ENCODE peak calls at places on chromosome 12, in six cellular contexts. One of them, this sample, is unnamed.

GRCh38 chr12:47808574-47809380 is 10.9 kb downstream of the HDAC7 start:
- DNase-seq in progenitor cell of endocrine pancreas: no peak
- DNase-seq in heart left ventricle: no peak
- DNase-seq in endothelial cell: no peak
- DNase-seq in PC-9: no peak
- DNase-seq in tibial artery: no peak
- DNase-seq in this sample: peak; percentile 38

GRCh38 chr12:810635-811415 is 58.4 kb downstream of the WNK1 start:
- DNase-seq in tibial artery: no peak
- DNase-seq in progenitor cell of endocrine pancreas: no peak
- DNase-seq in PC-9: no peak
- DNase-seq in heart left ventricle: no peak
- DNase-seq in endothelial cell: no peak
- DNase-seq in this sample: no peak

GRCh38 chr12:75981773-75982564 is 49.6 kb downstream of the PHLDA1 start:
- DNase-seq in tibial artery: no peak
- DNase-seq in heart left ventricle: peak; percentile 60
- DNase-seq in endothelial cell: no peak
- DNase-seq in progenitor cell of endocrine pancreas: no peak
- DNase-seq in PC-9: no peak
- DNase-seq in this sample: no peak

GRCh38 chr12:94701711-94702110 is 51.4 kb upstream of the TMCC3 start:
- DNase-seq in progenitor cell of endocrine pancreas: no peak
- DNase-seq in heart left ventricle: no peak
- DNase-seq in tibial artery: no peak
- DNase-seq in PC-9: no peak
- DNase-seq in endothelial cell: no peak
- DNase-seq in this sample: no peak

GRCh38 chr12:48815281-48816110 is 2.8 kb upstream of the CACNB3 start:
- DNase-seq in tibial artery: peak; percentile 91
- DNase-seq in progenitor cell of endocrine pancreas: peak; percentile 45
- DNase-seq in heart left ventricle: peak; percentile 79
- DNase-seq in PC-9: peak; percentile 77
- DNase-seq in endothelial cell: peak; percentile 62
- DNase-seq in this sample: peak; percentile 87

GRCh38 chr12:1104088-1104800 is 113.2 kb downstream of the ERC1 start:
- DNase-seq in tibial artery: no peak
- DNase-seq in progenitor cell of endocrine pancreas: no peak
- DNase-seq in PC-9: no peak
- DNase-seq in endothelial cell: no peak
- DNase-seq in heart left ventricle: no peak
- DNase-seq in this sample: no peak

GRCh38 chr12:10027311-10028099 is 3.0 kb upstream of the CLEC9A start:
- DNase-seq in progenitor cell of endocrine pancreas: no peak
- DNase-seq in heart left ventricle: no peak
- DNase-seq in PC-9: no peak
- DNase-seq in endothelial cell: no peak
- DNase-seq in tibial artery: no peak
- DNase-seq in this sample: no peak

GRCh38 chr12:24561411-24561871 is 387.5 kb downstream of the BCAT1 start:
- DNase-seq in heart left ventricle: no peak
- DNase-seq in PC-9: no peak
- DNase-seq in tibial artery: no peak
- DNase-seq in endothelial cell: no peak
- DNase-seq in progenitor cell of endocrine pancreas: no peak
- DNase-seq in this sample: peak; percentile 10

GRCh38 chr12:64744422-64745258 is 14.6 kb downstream of the GNS start:
- DNase-seq in PC-9: no peak
- DNase-seq in progenitor cell of endocrine pancreas: no peak
- DNase-seq in heart left ventricle: no peak
- DNase-seq in endothelial cell: no peak
- DNase-seq in tibial artery: no peak
- DNase-seq in this sample: no peak

GRCh38 chr12:90124289-90124688 is 415.7 kb upstream of the ATP2B1 start:
- DNase-seq in PC-9: no peak
- DNase-seq in heart left ventricle: no peak
- DNase-seq in tibial artery: no peak
- DNase-seq in endothelial cell: no peak
- DNase-seq in progenitor cell of endocrine pancreas: no peak
- DNase-seq in this sample: no peak

GRCh38 chr12:14845350-14845750 is 2.0 kb upstream of the ART4 start:
- DNase-seq in PC-9: peak; percentile 52
- DNase-seq in endothelial cell: peak; percentile 43
- DNase-seq in progenitor cell of endocrine pancreas: peak; percentile 44
- DNase-seq in heart left ventricle: peak; percentile 49
- DNase-seq in tibial artery: peak; percentile 65
- DNase-seq in this sample: peak; percentile 49

GRCh38 chr12:3075315-3075714 is 1.9 kb upstream of the TSPAN9 start:
- DNase-seq in progenitor cell of endocrine pancreas: no peak
- DNase-seq in heart left ventricle: no peak
- DNase-seq in PC-9: no peak
- DNase-seq in tibial artery: no peak
- DNase-seq in endothelial cell: no peak
- DNase-seq in this sample: no peak

GRCh38 chr12:68358532-68359485 is 26.6 kb upstream of the MDM1 start:
- DNase-seq in PC-9: peak; percentile 48
- DNase-seq in tibial artery: peak; percentile 74
- DNase-seq in progenitor cell of endocrine pancreas: no peak
- DNase-seq in heart left ventricle: peak; percentile 64
- DNase-seq in endothelial cell: peak; percentile 52
- DNase-seq in this sample: peak; percentile 71

GRCh38 chr12:56158926-56159461 is 835 bp downstream of the MYL6 start:
- DNase-seq in heart left ventricle: peak; percentile 86
- DNase-seq in progenitor cell of endocrine pancreas: no peak
- DNase-seq in endothelial cell: no peak
- DNase-seq in PC-9: peak; percentile 70
- DNase-seq in tibial artery: peak; percentile 95
- DNase-seq in this sample: peak; percentile 89

GRCh38 chr12:57632898-57633825 is at the start of gene B4GALNT1:
- DNase-seq in progenitor cell of endocrine pancreas: peak; percentile 65
- DNase-seq in tibial artery: no peak
- DNase-seq in endothelial cell: peak; percentile 83
- DNase-seq in heart left ventricle: peak; percentile 46
- DNase-seq in PC-9: peak; percentile 72
- DNase-seq in this sample: peak; percentile 56

GRCh38 chr12:118102070-118102469 is 1.7 kb downstream of the VSIG10 start:
- DNase-seq in endothelial cell: peak; percentile 9
- DNase-seq in progenitor cell of endocrine pancreas: no peak
- DNase-seq in tibial artery: no peak
- DNase-seq in heart left ventricle: no peak
- DNase-seq in PC-9: peak; percentile 59
- DNase-seq in this sample: peak; percentile 35

GRCh38 chr12:65566776-65567175 is 257.5 kb upstream of the HMGA2 start:
- DNase-seq in endothelial cell: no peak
- DNase-seq in tibial artery: no peak
- DNase-seq in heart left ventricle: no peak
- DNase-seq in progenitor cell of endocrine pancreas: no peak
- DNase-seq in PC-9: no peak
- DNase-seq in this sample: no peak

GRCh38 chr12:102990419-102990818 is 32.9 kb downstream of the ASCL1 start:
- DNase-seq in endothelial cell: no peak
- DNase-seq in tibial artery: no peak
- DNase-seq in heart left ventricle: no peak
- DNase-seq in progenitor cell of endocrine pancreas: no peak
- DNase-seq in PC-9: no peak
- DNase-seq in this sample: no peak
- TF ChIP-seq CTCF in endothelial cell: no peak
- TF ChIP-seq CTCF in tibial artery: no peak
- TF ChIP-seq CTCF in heart left ventricle: no peak
- TF ChIP-seq CTCF in progenitor cell of endocrine pancreas: no peak
- TF ChIP-seq CTCF in PC-9: no peak
- TF ChIP-seq CTCF in this sample: no peak

GRCh38 chr12:39619660-39620433 is at the start of gene ABCD2:
- DNase-seq in PC-9: peak; percentile 37
- DNase-seq in endothelial cell: peak; percentile 64
- DNase-seq in heart left ventricle: peak; percentile 68
- DNase-seq in progenitor cell of endocrine pancreas: peak; percentile 18
- DNase-seq in tibial artery: peak; percentile 79
- DNase-seq in this sample: peak; percentile 55
- TF ChIP-seq CTCF in PC-9: peak; percentile 26
- TF ChIP-seq CTCF in endothelial cell: no peak
- TF ChIP-seq CTCF in heart left ventricle: peak; percentile 9
- TF ChIP-seq CTCF in progenitor cell of endocrine pancreas: no peak
- TF ChIP-seq CTCF in tibial artery: no peak
- TF ChIP-seq CTCF in this sample: no peak

DNA sequence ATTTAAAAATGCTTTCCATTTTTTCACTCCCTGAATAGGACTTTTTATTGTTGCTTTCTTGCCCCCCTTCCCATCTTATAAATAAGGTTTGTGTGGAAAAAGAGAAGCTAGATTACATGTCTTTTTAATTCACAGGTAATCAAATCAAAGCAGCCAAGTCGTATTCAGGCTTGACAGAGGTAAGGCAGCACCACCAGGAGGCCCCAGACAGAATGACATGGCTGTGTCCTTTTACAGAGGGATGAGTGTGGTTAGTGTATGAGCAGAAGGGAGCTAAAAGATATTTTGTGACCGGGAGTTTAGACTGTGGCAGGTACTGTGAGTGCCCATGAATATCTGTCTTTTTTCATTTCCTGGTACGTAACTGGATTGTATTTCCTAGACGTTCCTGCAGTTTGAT is 596.1 kb downstream of the ETNK1 start:
- DNase-seq in endothelial cell: peak; percentile 13
- DNase-seq in progenitor cell of endocrine pancreas: no peak
- DNase-seq in PC-9: no peak
- DNase-seq in heart left ventricle: no peak
- DNase-seq in tibial artery: no peak
- DNase-seq in this sample: no peak
- TF ChIP-seq CTCF in endothelial cell: no peak
- TF ChIP-seq CTCF in progenitor cell of endocrine pancreas: peak; percentile 56
- TF ChIP-seq CTCF in PC-9: no peak
- TF ChIP-seq CTCF in heart left ventricle: peak; percentile 12
- TF ChIP-seq CTCF in tibial artery: no peak
- TF ChIP-seq CTCF in this sample: no peak

DNA sequence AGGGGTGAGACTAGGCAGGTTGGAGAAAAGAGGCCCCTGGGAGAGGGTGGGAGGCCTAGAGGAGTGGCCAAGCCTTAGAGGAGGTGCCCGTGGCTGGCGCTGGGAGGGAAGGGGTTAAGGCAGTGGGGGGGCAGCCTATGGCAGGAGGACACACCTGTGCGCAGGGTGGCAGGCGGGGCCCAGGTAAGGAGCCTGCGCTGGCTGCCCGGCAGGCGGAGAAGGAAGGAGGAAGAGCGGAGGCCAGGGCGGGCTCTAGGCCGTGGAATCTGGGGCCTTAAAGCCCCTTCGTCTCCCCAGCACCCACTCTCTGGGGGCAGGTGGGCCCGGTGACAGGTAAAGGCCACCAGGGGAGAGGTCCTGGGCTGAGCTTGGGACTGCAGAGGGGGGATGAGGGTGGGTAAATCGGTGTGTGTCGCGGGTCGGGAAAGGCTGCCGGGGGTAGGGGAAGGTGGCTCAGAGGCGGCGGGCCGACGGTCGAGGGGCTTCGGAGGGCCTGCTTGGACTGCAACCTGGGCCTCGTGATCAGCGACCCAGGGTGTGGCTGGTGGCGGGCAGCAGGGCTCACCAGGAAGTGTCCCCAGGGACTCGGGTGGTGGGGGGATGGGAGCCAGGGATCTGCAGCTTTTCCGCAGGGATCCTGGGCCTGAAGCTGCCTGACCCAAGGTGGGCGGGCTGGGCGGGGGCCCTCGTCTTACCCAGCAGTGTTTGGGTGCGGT is 7.3 kb downstream of the PHB2 start:
- DNase-seq in PC-9: peak; percentile 99
- DNase-seq in endothelial cell: no peak
- DNase-seq in progenitor cell of endocrine pancreas: peak; percentile 96
- DNase-seq in tibial artery: peak; percentile 70
- DNase-seq in heart left ventricle: no peak
- DNase-seq in this sample: peak; percentile 95
- TF ChIP-seq CTCF in PC-9: peak; percentile 15
- TF ChIP-seq CTCF in endothelial cell: no peak
- TF ChIP-seq CTCF in progenitor cell of endocrine pancreas: peak; percentile 33
- TF ChIP-seq CTCF in tibial artery: no peak
- TF ChIP-seq CTCF in heart left ventricle: no peak
- TF ChIP-seq CTCF in this sample: peak; percentile 85

This sample was measured in transverse colon.